ENCODE peak calls at places on chromosomes 16 and 17, in ten cellular contexts. T is testis; O is NCI-H748 treated with DMSO at 0.1 percent for 48 hours; Y is AG04450; N is neuronal stem cell; U is Calu3; Q is cardiac muscle cell; B is CD4-positive, CD25-positive, alpha-beta regulatory T cell; W is stimulated activated CD4-positive, alpha-beta T cell treated with anti-CD3 and anti-CD28 coated beads, Interleukin-4, amount 100 ng/mL, for 1 hour; M is GM12865. E is an unnamed sample.

GRCh38 chr17:57480438-57481196 is 224.3 kb downstream of the MSI2 start:
- DNase-seq in T (no peak), O (no peak), Y (no peak), N (no peak), U (no peak), Q (peak), B (no peak), W (no peak), M (no peak), E (no peak)

GRCh38 chr17:44807817-44808155 is 22.3 kb downstream of the GJC1 start:
- DNase-seq in T (no peak), O (no peak), Y (no peak), N (no peak), U (no peak), Q (no peak), B (no peak), W (no peak), M (peak), E (no peak)

GRCh38 chr16:72887537-72887936 is 160.4 kb downstream of the ZFHX3 start:
- DNase-seq in T (no peak), O (no peak), Y (no peak), N (no peak), U (no peak), Q (no peak), B (no peak), W (no peak), M (no peak), E (no peak)

GRCh38 chr16:20166531-20167235 is 93.0 kb upstream of the GPR139 start:
- DNase-seq in T (no peak), O (no peak), Y (no peak), N (peak), U (no peak), Q (no peak), B (no peak), W (no peak), M (no peak), E (no peak)

GRCh38 chr16:30040221-30040620 is 9.2 kb upstream of the TLCD3B start:
- DNase-seq in T (no peak), O (no peak), Y (no peak), N (no peak), U (no peak), Q (no peak), B (no peak), W (no peak), M (no peak), E (no peak)

GRCh38 chr16:83992624-83993023 is 24.6 kb downstream of the NECAB2 start:
- DNase-seq in T (peak), O (no peak), Y (peak), N (no peak), U (no peak), Q (no peak), B (no peak), W (no peak), M (no peak), E (no peak)

GRCh38 chr17:77779711-77780539 is 178.6 kb upstream of the TNRC6C start:
- DNase-seq in T (peak), O (no peak), Y (no peak), N (no peak), U (no peak), Q (peak), B (no peak), W (no peak), M (no peak), E (peak)

GRCh38 chr17:68961204-68961893 is 6.2 kb upstream of the ABCA8 start:
- DNase-seq in T (no peak), O (no peak), Y (no peak), N (no peak), U (no peak), Q (no peak), B (no peak), W (no peak), M (peak), E (no peak)

GRCh38 chr16:28156031-28156680 is 55.6 kb downstream of the XPO6 start:
- DNase-seq in T (no peak), O (no peak), Y (no peak), N (no peak), U (no peak), Q (no peak), B (no peak), W (no peak), M (no peak), E (no peak)

GRCh38 chr16:71709231-71709781 is 15.2 kb downstream of the PHLPP2 start:
- DNase-seq in T (no peak), O (no peak), Y (no peak), N (no peak), U (no peak), Q (no peak), B (no peak), W (no peak), M (no peak), E (no peak)

GRCh38 chr17:72603346-72604242 is 482.8 kb downstream of the SOX9 start:
- DNase-seq in T (no peak), O (no peak), Y (peak), N (no peak), U (no peak), Q (no peak), B (no peak), W (no peak), M (no peak), E (no peak)

GRCh38 chr16:83689385-83689831 is 118.4 kb upstream of the HSBP1 start:
- DNase-seq in T (no peak), O (no peak), Y (peak), N (no peak), U (peak), Q (peak), B (no peak), W (no peak), M (peak), E (peak)

GRCh38 chr16:76162046-76162445 is 115.2 kb upstream of the CNTNAP4 start:
- DNase-seq in T (no peak), O (no peak), Y (no peak), N (no peak), U (no peak), Q (no peak), B (no peak), W (no peak), M (no peak), E (no peak)

GRCh38 chr16:58409316-58409973 is 17.2 kb downstream of the GINS3 start:
- DNase-seq in T (peak), O (no peak), Y (no peak), N (no peak), U (no peak), Q (no peak), B (no peak), W (no peak), M (no peak), E (peak)

GRCh38 chr17:82195675-82196258 is 16.9 kb downstream of the CCDC57 start:
- DNase-seq in T (no peak), O (no peak), Y (no peak), N (no peak), U (no peak), Q (no peak), B (no peak), W (no peak), M (no peak), E (no peak)

GRCh38 chr17:63984651-63985386 is 12.1 kb upstream of the SCN4A start:
- DNase-seq in T (peak), O (no peak), Y (peak), N (no peak), U (peak), Q (no peak), B (peak), W (peak), M (peak), E (no peak)

GRCh38 chr16:66228791-66229190 is 137.7 kb upstream of the CDH5 start:
- DNase-seq in T (no peak), O (no peak), Y (peak), N (no peak), U (no peak), Q (no peak), B (no peak), W (no peak), M (no peak), E (no peak)

GRCh38 chr17:49523706-49524472 is 28.8 kb downstream of the NGFR start:
- DNase-seq in T (no peak), O (no peak), Y (no peak), N (no peak), U (peak), Q (no peak), B (peak), W (no peak), M (no peak), E (no peak)

GRCh38 chr17:73165616-73166404 is 1.0 kb downstream of the SSTR2 start:
- DNase-seq in T (no peak), O (no peak), Y (no peak), N (peak), U (peak), Q (no peak), B (no peak), W (no peak), M (no peak), E (no peak)

GRCh38 chr16:23436992-23437391 is 16.0 kb downstream of the COG7 start:
- DNase-seq in T (no peak), O (no peak), Y (no peak), N (no peak), U (no peak), Q (no peak), B (no peak), W (no peak), M (no peak), E (no peak)

GRCh38 chr16:14168146-14168545 is 97.0 kb downstream of the MRTFB start:
- DNase-seq in T (no peak), O (no peak), Y (no peak), N (no peak), U (no peak), Q (no peak), B (no peak), W (no peak), M (no peak), E (no peak)

GRCh38 chr17:4172356-4172755 is 29.4 kb downstream of the CYB5D2 start:
- DNase-seq in T (no peak), O (no peak), Y (no peak), N (no peak), U (no peak), Q (no peak), B (no peak), W (no peak), M (no peak), E (peak)

E was measured in aorta.